ENCODE peak calls at places on chromosomes 5 and 9, in four cellular contexts. Q is A549, K is heart left ventricle, R is HTR-8/SVneo. U is an unnamed sample.

GRCh38 chr9:70486127-70486526 is 71.7 kb upstream of the KLF9 start:
- DNase-seq in R (no peak), Q (no peak), K (peak), U (no peak)

GRCh38 chr5:1140188-1140817 is 28.4 kb upstream of the SLC12A7 start:
- DNase-seq in R (peak), Q (peak), K (peak), U (no peak)

GRCh38 chr9:101858026-101858425 is 119.6 kb upstream of the GRIN3A start:
- DNase-seq in K (no peak), Q (no peak), R (no peak), U (no peak)

GRCh38 chr5:1125030-1125357 is 13.1 kb upstream of the SLC12A7 start:
- DNase-seq in K (peak), R (no peak), Q (no peak), U (no peak)

GRCh38 chr5:140358738-140359310 is 1.2 kb upstream of the SLC4A9 start:
- DNase-seq in R (peak), Q (peak), K (no peak), U (no peak)

GRCh38 chr9:97889941-97890557 is 32.3 kb downstream of the TRMO start:
- DNase-seq in R (peak), Q (peak), K (no peak), U (no peak)

GRCh38 chr5:30845194-30845593 is 348.3 kb upstream of the CDH6 start:
- DNase-seq in Q (no peak), K (no peak), R (no peak), U (no peak)

GRCh38 chr9:3497857-3498256 is 27.9 kb downstream of the RFX3 start:
- DNase-seq in R (no peak), Q (no peak), K (no peak), U (no peak)

GRCh38 chr9:37503736-37504135 is 18.0 kb downstream of the POLR1E start:
- DNase-seq in R (no peak), K (peak), Q (no peak), U (no peak)

GRCh38 chr9:131864531-131864930 is 124.7 kb upstream of the RAPGEF1 start:
- DNase-seq in R (no peak), K (no peak), Q (no peak), U (no peak)

GRCh38 chr9:133591116-133591910 is 17.9 kb downstream of the FAM163B start:
- DNase-seq in R (no peak), Q (no peak), K (no peak), U (no peak)

GRCh38 chr5:77904362-77904761 is 128.2 kb upstream of the TBCA start:
- DNase-seq in Q (no peak), R (no peak), K (no peak), U (no peak)

GRCh38 chr5:151413800-151414199 is 33.6 kb upstream of the SLC36A1 start:
- DNase-seq in K (no peak), R (no peak), Q (no peak), U (no peak)

GRCh38 chr5:139767960-139768359 is 27.6 kb upstream of the PSD2 start:
- DNase-seq in Q (no peak), R (no peak), K (peak), U (no peak)

GRCh38 chr9:73780916-73781315 is 629.3 kb downstream of the ANXA1 start:
- DNase-seq in K (no peak), R (peak), Q (peak), U (no peak)

GRCh38 chr9:133043449-133044035 is 12.7 kb downstream of the GTF3C5 start:
- DNase-seq in K (no peak), R (no peak), Q (no peak), U (no peak)